ENCODE peak calls at places on chromosomes 11 and 22, in seven cellular contexts. D, W, O, F, B, X and A are unnamed samples.

GRCh38 chr22:37060801-37061610 is 9.5 kb downstream of the KCTD17 start:
- DNase-seq in D (no peak), F (no peak), O (no peak), B (no peak), X (no peak), W (no peak), A (no peak)

GRCh38 chr11:95296621-95297025 is 65.6 kb upstream of the SESN3 start:
- DNase-seq in D (no peak), W (no peak), F (no peak), O (no peak), B (no peak), X (no peak), A (no peak)

GRCh38 chr11:56932572-56933235 is 56.0 kb upstream of the OR5AK2 start:
- DNase-seq in B (peak; percentile 28), O (no peak), X (no peak), D (no peak), W (no peak), F (peak; percentile 91), A (no peak)

GRCh38 chr11:72613977-72614376 is 60.2 kb downstream of the PDE2A start:
- DNase-seq in O (no peak), B (no peak), D (no peak), X (no peak), W (no peak), F (no peak), A (no peak)

GRCh38 chr11:11416502-11416901 is 63.5 kb upstream of the CSNK2A3 start:
- DNase-seq in O (no peak), X (no peak), F (no peak), W (no peak), B (peak; percentile 63), D (no peak), A (no peak)

GRCh38 chr11:59028105-59028504 is 58.0 kb upstream of the GLYATL1B start:
- DNase-seq in F (no peak), B (no peak), X (no peak), O (no peak), D (no peak), W (no peak), A (no peak)

GRCh38 chr11:83166193-83166866 is 9.4 kb downstream of the PCF11 start:
- DNase-seq in W (no peak), F (no peak), X (no peak), D (no peak), O (no peak), B (no peak), A (no peak)

GRCh38 chr11:118057424-118058145 is 19.3 kb upstream of the TMPRSS4 start:
- DNase-seq in D (no peak), X (no peak), W (no peak), B (no peak), O (no peak), F (no peak), A (no peak)

GRCh38 chr11:94513091-94513490 is 830 bp downstream of the C11orf97 start:
- DNase-seq in F (no peak), O (no peak), B (no peak), X (no peak), D (no peak), W (no peak), A (peak; percentile 18)

GRCh38 chr11:69542314-69543168 is 61.1 kb downstream of the LINC01488 start:
- DNase-seq in F (no peak), W (no peak), O (no peak), X (no peak), D (no peak), B (no peak), A (no peak)

GRCh38 chr22:29914165-29914564 is 31.2 kb downstream of the MTMR3 start:
- DNase-seq in D (peak; percentile 58), B (peak; percentile 10), W (peak; percentile 76), O (no peak), F (no peak), X (no peak), A (no peak)

GRCh38 chr22:40728731-40729189 is 49.5 kb downstream of the MCHR1 start:
- DNase-seq in O (peak; percentile 75), B (no peak), F (no peak), W (no peak), D (no peak), X (peak; percentile 62), A (no peak)

GRCh38 chr11:67290801-67291200 is 1.7 kb downstream of the ANKRD13D start:
- DNase-seq in F (no peak), W (no peak), O (no peak), X (no peak), D (no peak), B (no peak), A (no peak)

GRCh38 chr11:68008381-68009337 is 1.5 kb upstream of the ALDH3B1 start:
- DNase-seq in X (no peak), W (no peak), D (no peak), O (no peak), B (no peak), F (no peak), A (no peak)

GRCh38 chr11:128701086-128701485 is 7.2 kb downstream of the FLI1 start:
- DNase-seq in B (no peak), O (no peak), W (no peak), X (no peak), D (no peak), F (no peak), A (no peak)

GRCh38 chr11:68349461-68350249 is 37.3 kb downstream of the LRP5 start:
- DNase-seq in X (no peak), W (no peak), O (no peak), B (no peak), D (no peak), F (no peak), A (no peak)

GRCh38 chr22:45620707-45621106 is 50.9 kb upstream of the ATXN10 start:
- DNase-seq in X (no peak), D (no peak), F (no peak), B (no peak), W (no peak), O (no peak), A (no peak)